ENCODE peak calls at places on chromosomes 2 and 18, in nine cellular contexts. One of them, this sample, is unnamed.

GRCh38 chr2:159953456-159953855 is 109.0 kb downstream of the PLA2R1 start:
- DNase-seq in CD8-positive, alpha-beta memory T cell: no peak
- DNase-seq in A172: no peak
- DNase-seq in HT1080: no peak
- DNase-seq in adipocyte: no peak
- DNase-seq in uterus: no peak
- DNase-seq in COR-L47: no peak
- DNase-seq in T-helper 9 cell: no peak
- DNase-seq in neural crest cell: no peak
- DNase-seq in this sample: no peak

GRCh38 chr2:176085861-176086771 is 2.4 kb upstream of the EVX2 start:
- DNase-seq in CD8-positive, alpha-beta memory T cell: no peak
- DNase-seq in A172: no peak
- DNase-seq in HT1080: peak; percentile 25
- DNase-seq in adipocyte: peak; percentile 84
- DNase-seq in uterus: no peak
- DNase-seq in COR-L47: peak; percentile 45
- DNase-seq in T-helper 9 cell: no peak
- DNase-seq in neural crest cell: no peak
- DNase-seq in this sample: no peak

GRCh38 chr18:71040161-71040560 is 751.3 kb downstream of the SOCS6 start:
- DNase-seq in CD8-positive, alpha-beta memory T cell: no peak
- DNase-seq in A172: no peak
- DNase-seq in HT1080: no peak
- DNase-seq in adipocyte: no peak
- DNase-seq in uterus: no peak
- DNase-seq in COR-L47: no peak
- DNase-seq in T-helper 9 cell: no peak
- DNase-seq in neural crest cell: no peak
- DNase-seq in this sample: no peak

GRCh38 chr2:110866036-110866435 is 133.7 kb downstream of the ACOXL start:
- DNase-seq in CD8-positive, alpha-beta memory T cell: no peak
- DNase-seq in A172: no peak
- DNase-seq in HT1080: no peak
- DNase-seq in adipocyte: no peak
- DNase-seq in uterus: no peak
- DNase-seq in COR-L47: no peak
- DNase-seq in T-helper 9 cell: no peak
- DNase-seq in neural crest cell: no peak
- DNase-seq in this sample: no peak

GRCh38 chr18:40841473-40841872 is 1113.6 kb upstream of the PIK3C3 start:
- DNase-seq in CD8-positive, alpha-beta memory T cell: no peak
- DNase-seq in A172: peak; percentile 87
- DNase-seq in HT1080: peak; percentile 45
- DNase-seq in adipocyte: peak; percentile 65
- DNase-seq in uterus: no peak
- DNase-seq in COR-L47: no peak
- DNase-seq in T-helper 9 cell: no peak
- DNase-seq in neural crest cell: no peak
- DNase-seq in this sample: no peak

GRCh38 chr18:44844486-44844885 is 163.8 kb downstream of the SETBP1 start:
- DNase-seq in CD8-positive, alpha-beta memory T cell: no peak
- DNase-seq in A172: no peak
- DNase-seq in HT1080: no peak
- DNase-seq in adipocyte: no peak
- DNase-seq in uterus: no peak
- DNase-seq in COR-L47: no peak
- DNase-seq in T-helper 9 cell: no peak
- DNase-seq in neural crest cell: no peak
- DNase-seq in this sample: no peak

GRCh38 chr2:182866095-182866460 is 359 bp downstream of the FRZB start:
- DNase-seq in CD8-positive, alpha-beta memory T cell: no peak
- DNase-seq in A172: no peak
- DNase-seq in HT1080: no peak
- DNase-seq in adipocyte: peak; percentile 22
- DNase-seq in uterus: peak; percentile 16
- DNase-seq in COR-L47: no peak
- DNase-seq in T-helper 9 cell: no peak
- DNase-seq in neural crest cell: peak; percentile 30
- DNase-seq in this sample: no peak

GRCh38 chr2:188456114-188456909 is 164.6 kb downstream of the GULP1 start:
- DNase-seq in CD8-positive, alpha-beta memory T cell: no peak
- DNase-seq in A172: peak; percentile 23
- DNase-seq in HT1080: no peak
- DNase-seq in adipocyte: no peak
- DNase-seq in uterus: no peak
- DNase-seq in COR-L47: no peak
- DNase-seq in T-helper 9 cell: no peak
- DNase-seq in neural crest cell: no peak
- DNase-seq in this sample: no peak

GRCh38 chr2:26913599-26914285 is 56.7 kb upstream of the MAPRE3 start:
- DNase-seq in CD8-positive, alpha-beta memory T cell: no peak
- DNase-seq in A172: no peak
- DNase-seq in HT1080: no peak
- DNase-seq in adipocyte: peak; percentile 33
- DNase-seq in uterus: no peak
- DNase-seq in COR-L47: no peak
- DNase-seq in T-helper 9 cell: no peak
- DNase-seq in neural crest cell: no peak
- DNase-seq in this sample: peak; percentile 5

GRCh38 chr2:97673187-97673914 is 3.8 kb downstream of the C2orf92 start:
- DNase-seq in CD8-positive, alpha-beta memory T cell: no peak
- DNase-seq in A172: no peak
- DNase-seq in HT1080: peak; percentile 26
- DNase-seq in adipocyte: peak; percentile 25
- DNase-seq in uterus: no peak
- DNase-seq in COR-L47: no peak
- DNase-seq in T-helper 9 cell: no peak
- DNase-seq in neural crest cell: no peak
- DNase-seq in this sample: peak; percentile 21

GRCh38 chr18:44682181-44682870 is 1.6 kb downstream of the SETBP1 start:
- DNase-seq in CD8-positive, alpha-beta memory T cell: no peak
- DNase-seq in A172: no peak
- DNase-seq in HT1080: no peak
- DNase-seq in adipocyte: peak; percentile 46
- DNase-seq in uterus: peak; percentile 76
- DNase-seq in COR-L47: no peak
- DNase-seq in T-helper 9 cell: no peak
- DNase-seq in neural crest cell: no peak
- DNase-seq in this sample: no peak

GRCh38 chr2:70029814-70030409 is 57.4 kb upstream of the PCBP1 start:
- DNase-seq in CD8-positive, alpha-beta memory T cell: no peak
- DNase-seq in A172: peak; percentile 68
- DNase-seq in HT1080: peak; percentile 22
- DNase-seq in adipocyte: peak; percentile 31
- DNase-seq in uterus: peak; percentile 65
- DNase-seq in COR-L47: no peak
- DNase-seq in T-helper 9 cell: no peak
- DNase-seq in neural crest cell: no peak
- DNase-seq in this sample: peak; percentile 24

GRCh38 chr2:162029287-162029901 is 44.6 kb downstream of the DPP4 start:
- DNase-seq in CD8-positive, alpha-beta memory T cell: no peak
- DNase-seq in A172: peak; percentile 88
- DNase-seq in HT1080: peak; percentile 86
- DNase-seq in adipocyte: peak; percentile 68
- DNase-seq in uterus: no peak
- DNase-seq in COR-L47: no peak
- DNase-seq in T-helper 9 cell: no peak
- DNase-seq in neural crest cell: no peak
- DNase-seq in this sample: no peak

GRCh38 chr2:104025296-104025695 is 828.6 kb upstream of the POU3F3 start:
- DNase-seq in CD8-positive, alpha-beta memory T cell: no peak
- DNase-seq in A172: no peak
- DNase-seq in HT1080: peak; percentile 3
- DNase-seq in adipocyte: no peak
- DNase-seq in uterus: no peak
- DNase-seq in COR-L47: no peak
- DNase-seq in T-helper 9 cell: no peak
- DNase-seq in neural crest cell: no peak
- DNase-seq in this sample: no peak